ENCODE peak calls at places on chromosomes 3 and 15, in ten cellular contexts. W is spleen, B is SJSA1, L is ovary, Q is fibroblast of lung, D is SK-N-SH, C is aorta, E is PC-9, F is brain microvascular endothelial cell, Y is Karpas-422. O is an unnamed sample.

GRCh38 chr3:188034989-188035388 is 119.0 kb upstream of the LPP start:
- DNase-seq in W (no peak), B (no peak), L (no peak), Q (no peak), D (no peak), C (no peak), E (no peak), F (no peak), Y (no peak), O (no peak)

GRCh38 chr15:41978534-41978933 is 6.2 kb upstream of the EHD4 start:
- DNase-seq in W (peak), B (no peak), L (no peak), Q (no peak), D (no peak), C (no peak), E (no peak), F (no peak), Y (no peak), O (no peak)

GRCh38 chr3:8650583-8651416 is 6.2 kb upstream of the SSUH2 start:
- DNase-seq in W (peak), B (no peak), L (no peak), Q (peak), D (peak), C (no peak), E (no peak), F (no peak), Y (no peak), O (no peak)

GRCh38 chr15:57470543-57470942 is 94.2 kb downstream of the CGNL1 start:
- DNase-seq in W (no peak), B (no peak), L (no peak), Q (no peak), D (no peak), C (no peak), E (no peak), F (no peak), Y (no peak), O (no peak)

GRCh38 chr3:157131861-157132260 is 28.1 kb downstream of the CCNL1 start:
- DNase-seq in W (no peak), B (no peak), L (no peak), Q (peak), D (no peak), C (no peak), E (no peak), F (no peak), Y (no peak), O (no peak)

GRCh38 chr15:91473894-91474293 is 373.8 kb downstream of the SV2B start:
- DNase-seq in W (no peak), B (no peak), L (no peak), Q (peak), D (no peak), C (no peak), E (no peak), F (no peak), Y (no peak), O (no peak)

GRCh38 chr3:9216736-9217135 is 32.7 kb downstream of the SRGAP3 start:
- DNase-seq in W (no peak), B (no peak), L (no peak), Q (peak), D (no peak), C (no peak), E (no peak), F (no peak), Y (no peak), O (no peak)

GRCh38 chr3:9468460-9468859 is 71.0 kb downstream of the SETD5 start:
- DNase-seq in W (no peak), B (no peak), L (no peak), Q (peak), D (no peak), C (no peak), E (no peak), F (peak), Y (no peak), O (no peak)

GRCh38 chr3:151644986-151645385 is 88.7 kb upstream of the AADACL2 start:
- DNase-seq in W (no peak), B (no peak), L (no peak), Q (no peak), D (no peak), C (no peak), E (no peak), F (no peak), Y (no peak), O (no peak)

GRCh38 chr15:76299786-76300185 is 11.5 kb downstream of the ETFA start:
- DNase-seq in W (no peak), B (no peak), L (no peak), Q (no peak), D (no peak), C (no peak), E (no peak), F (no peak), Y (no peak), O (no peak)

GRCh38 chr15:79122943-79123342 is 32.4 kb upstream of the RASGRF1 start:
- DNase-seq in W (no peak), B (no peak), L (no peak), Q (no peak), D (no peak), C (no peak), E (no peak), F (no peak), Y (no peak), O (no peak)

GRCh38 chr3:188754286-188754685 is 417.5 kb upstream of the TPRG1 start:
- DNase-seq in W (no peak), B (no peak), L (no peak), Q (no peak), D (no peak), C (no peak), E (no peak), F (no peak), Y (peak), O (no peak)

GRCh38 chr3:126678691-126679317 is 23.9 kb upstream of the TXNRD3 start:
- DNase-seq in W (peak), B (no peak), L (no peak), Q (no peak), D (no peak), C (no peak), E (no peak), F (no peak), Y (no peak), O (no peak)

DNA sequence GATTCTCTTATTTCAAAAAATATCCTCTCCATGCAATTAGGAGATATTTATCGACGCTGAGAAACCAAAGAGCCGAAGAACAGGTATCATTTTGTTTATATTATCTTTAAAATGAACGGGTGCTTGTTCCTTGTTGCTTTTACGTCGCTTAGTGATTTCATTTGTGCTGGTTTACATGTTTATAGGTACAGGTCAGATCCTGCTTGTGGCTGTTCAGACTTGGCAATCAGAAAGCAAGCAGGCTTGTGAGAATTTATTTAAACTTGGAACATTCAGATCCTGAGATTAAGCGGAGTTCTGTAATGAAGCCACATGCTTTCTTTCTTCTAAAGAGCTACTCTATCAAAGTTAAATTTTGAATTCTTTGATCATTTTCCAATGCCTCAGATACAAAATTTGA is 43.0 kb upstream of the ATP2C1 start:
- DNase-seq in W (no peak), B (no peak), L (no peak), Q (peak), D (no peak), C (no peak), E (no peak), F (no peak), Y (no peak), O (no peak)
- H3K27ac ChIP-seq in W (no peak), B (peak), L (no peak), Q (no peak), D (peak), C (no peak), E (peak), F (no peak), Y (no peak), O (peak)

GRCh38 chr15:52113246-52113645 is 671 bp upstream of the BCL2L10 start:
- DNase-seq in W (no peak), B (no peak), L (no peak), Q (no peak), D (no peak), C (no peak), E (no peak), F (no peak), Y (no peak), O (no peak)
- H3K27ac ChIP-seq in W (no peak), B (no peak), L (no peak), Q (no peak), D (no peak), C (no peak), E (no peak), F (no peak), Y (no peak), O (no peak)

DNA sequence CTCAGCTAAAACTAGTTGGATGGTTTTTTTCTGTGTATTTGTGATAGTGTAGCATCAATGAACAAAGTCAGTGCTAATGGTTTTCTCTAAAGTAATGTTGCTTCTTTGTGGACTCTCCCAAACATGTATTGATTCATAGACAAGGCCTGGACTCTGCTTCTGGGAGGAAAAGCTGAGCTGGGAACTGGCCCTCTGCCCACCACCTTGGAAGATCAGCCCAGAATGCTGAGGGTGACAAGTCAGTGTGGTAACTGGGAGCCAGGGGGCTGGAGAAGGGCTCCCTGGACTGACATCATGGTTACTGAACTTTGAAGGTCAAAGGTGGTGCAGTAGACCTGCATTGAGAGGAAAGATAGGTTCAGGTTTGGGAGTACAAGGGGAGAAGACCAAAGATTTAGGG is 3.0 kb downstream of the ARHGAP31 start:
- DNase-seq in W (peak), B (no peak), L (peak), Q (peak), D (no peak), C (peak), E (no peak), F (peak), Y (no peak), O (no peak)
- H3K27ac ChIP-seq in W (no peak), B (no peak), L (no peak), Q (no peak), D (peak), C (no peak), E (peak), F (peak), Y (no peak), O (no peak)

GRCh38 chr3:40771112-40771511 is 246.4 kb downstream of the ZNF621 start:
- DNase-seq in W (no peak), B (no peak), L (no peak), Q (no peak), D (no peak), C (peak), E (no peak), F (no peak), Y (no peak), O (peak)

GRCh38 chr3:40765884-40766283 is 241.1 kb downstream of the ZNF621 start:
- DNase-seq in W (no peak), B (no peak), L (no peak), Q (peak), D (no peak), C (no peak), E (no peak), F (no peak), Y (no peak), O (no peak)

GRCh38 chr3:40768536-40768935 is 243.8 kb downstream of the ZNF621 start:
- DNase-seq in W (no peak), B (no peak), L (no peak), Q (no peak), D (no peak), C (no peak), E (no peak), F (no peak), Y (no peak), O (no peak)

GRCh38 chr3:40766396-40766795 is 241.6 kb downstream of the ZNF621 start:
- DNase-seq in W (no peak), B (no peak), L (no peak), Q (no peak), D (no peak), C (no peak), E (no peak), F (no peak), Y (no peak), O (no peak)

DNA sequence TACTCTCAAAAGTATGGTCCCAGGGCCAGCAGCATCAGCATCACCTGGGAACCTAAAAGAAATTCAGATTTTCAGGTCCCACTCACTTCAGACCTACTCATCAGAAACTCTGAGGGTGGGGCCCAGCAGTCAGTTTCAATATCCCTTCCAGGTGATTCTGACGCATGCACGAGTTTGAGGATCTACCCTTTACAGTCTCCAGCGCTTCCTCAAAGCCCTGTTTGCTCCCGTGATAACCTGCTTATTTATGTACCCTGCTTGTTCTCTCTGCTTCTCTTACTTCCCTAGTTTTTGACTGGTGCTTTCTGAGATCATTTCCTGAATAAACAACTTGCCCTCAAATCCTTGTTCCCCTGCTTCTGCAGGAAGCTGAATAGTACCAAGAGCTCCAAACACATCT is 245.3 kb downstream of the ZNF621 start:
- DNase-seq in W (no peak), B (no peak), L (no peak), Q (no peak), D (no peak), C (no peak), E (no peak), F (no peak), Y (no peak), O (no peak)
- H3K27ac ChIP-seq in W (no peak), B (no peak), L (no peak), Q (no peak), D (no peak), C (no peak), E (no peak), F (no peak), Y (no peak), O (no peak)